ENCODE peak calls at places on chromosomes 16 and 17, in four cellular contexts. N, C, L and A are unnamed samples.

GRCh38 chr17:45137561-45138305 is 2.2 kb downstream of the ACBD4 start:
- DNase-seq in N (no peak), C (no peak), L (no peak), A (no peak)

GRCh38 chr17:81722184-81723120 is 10.4 kb downstream of the SLC25A10 start:
- DNase-seq in N (no peak), C (peak), L (no peak), A (no peak)

GRCh38 chr16:4518281-4518680 is 20.3 kb downstream of the CDIP1 start:
- DNase-seq in N (no peak), C (no peak), L (no peak), A (no peak)

GRCh38 chr16:526181-527014 is 1.1 kb upstream of the CAPN15 start:
- DNase-seq in N (no peak), C (no peak), L (no peak), A (no peak)

GRCh38 chr17:58313815-58314705 is 14.5 kb downstream of the TSPOAP1 start:
- DNase-seq in N (no peak), C (no peak), L (no peak), A (no peak)

GRCh38 chr16:17471745-17472075 is 950 bp upstream of the XYLT1 start:
- DNase-seq in N (no peak), C (no peak), L (no peak), A (no peak)

GRCh38 chr16:66886346-66886745 is 6.0 kb downstream of the PDP2 start:
- DNase-seq in N (no peak), C (no peak), L (no peak), A (no peak)

GRCh38 chr17:50904522-50905459 is 38.6 kb upstream of the TOB1 start:
- DNase-seq in N (no peak), C (peak), L (no peak), A (no peak)

GRCh38 chr16:85970712-85971220 is 71.8 kb downstream of the IRF8 start:
- DNase-seq in N (no peak), C (no peak), L (no peak), A (no peak)

GRCh38 chr17:45342306-45342705 is 25.5 kb upstream of the MAP3K14 start:
- DNase-seq in N (no peak), C (no peak), L (no peak), A (no peak)

GRCh38 chr17:66625321-66625767 is 209.6 kb upstream of the CACNG5 start:
- DNase-seq in N (peak), C (no peak), L (no peak), A (no peak)

GRCh38 chr16:58127033-58127556 is 2.1 kb downstream of the CFAP20 start:
- DNase-seq in N (peak), C (peak), L (no peak), A (no peak)

GRCh38 chr17:44956076-44956475 is 8.5 kb upstream of the KIF18B start:
- DNase-seq in N (no peak), C (no peak), L (no peak), A (no peak)

GRCh38 chr16:67165121-67166034 is 833 bp downstream of the HSF4 start:
- DNase-seq in N (no peak), C (no peak), L (no peak), A (no peak)

GRCh38 chr17:60170835-60171752 is 21.3 kb downstream of the CA4 start:
- DNase-seq in N (peak), C (no peak), L (no peak), A (no peak)

GRCh38 chr16:4263504-4264436 is 9.1 kb downstream of the TFAP4 start:
- DNase-seq in N (no peak), C (peak), L (no peak), A (peak)

DNA sequence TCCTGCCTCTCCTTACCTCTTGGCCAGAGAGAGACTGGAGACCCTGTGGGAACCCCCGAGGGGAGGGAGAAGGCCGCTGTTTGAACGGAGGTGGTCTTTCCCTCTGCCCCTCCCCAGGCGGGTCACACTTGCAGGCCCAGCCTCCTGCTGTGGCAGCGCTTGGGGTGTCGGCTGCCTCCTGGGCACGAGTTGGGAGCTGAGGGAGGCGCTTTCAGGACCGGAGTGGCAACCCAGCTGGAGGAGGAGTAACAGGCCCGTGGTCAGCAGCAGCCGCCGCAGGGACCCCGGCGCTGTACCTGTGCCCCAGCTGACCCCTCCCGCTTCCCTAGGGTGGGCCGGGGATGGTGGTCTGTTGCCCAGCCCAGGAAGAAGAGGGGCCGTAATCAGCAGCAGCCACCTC is 278.3 kb downstream of the SEC14L1 start:
- DNase-seq in N (no peak), C (no peak), L (no peak), A (no peak)
- TF ChIP-seq POLR2AphosphoS5 in N (no peak), C (no peak), L (no peak), A (no peak)

GRCh38 chr16:81632392-81633146 is 146.5 kb upstream of the PLCG2 start:
- DNase-seq in N (peak), C (no peak), L (no peak), A (no peak)
- TF ChIP-seq POLR2AphosphoS5 in N (peak), C (no peak), L (no peak), A (no peak)

GRCh38 chr17:75776399-75777242 is 8.0 kb upstream of the UNK start:
- DNase-seq in N (no peak), C (peak), L (no peak), A (no peak)

GRCh38 chr17:75778861-75779249 is 5.8 kb upstream of the UNK start:
- DNase-seq in N (no peak), C (no peak), L (no peak), A (no peak)

GRCh38 chr17:75774988-75775668 is 9.5 kb upstream of the UNK start:
- DNase-seq in N (no peak), C (peak), L (no peak), A (no peak)

GRCh38 chr17:75779250-75779986 is 5.2 kb upstream of the UNK start:
- DNase-seq in N (peak), C (peak), L (peak), A (peak)

DNA sequence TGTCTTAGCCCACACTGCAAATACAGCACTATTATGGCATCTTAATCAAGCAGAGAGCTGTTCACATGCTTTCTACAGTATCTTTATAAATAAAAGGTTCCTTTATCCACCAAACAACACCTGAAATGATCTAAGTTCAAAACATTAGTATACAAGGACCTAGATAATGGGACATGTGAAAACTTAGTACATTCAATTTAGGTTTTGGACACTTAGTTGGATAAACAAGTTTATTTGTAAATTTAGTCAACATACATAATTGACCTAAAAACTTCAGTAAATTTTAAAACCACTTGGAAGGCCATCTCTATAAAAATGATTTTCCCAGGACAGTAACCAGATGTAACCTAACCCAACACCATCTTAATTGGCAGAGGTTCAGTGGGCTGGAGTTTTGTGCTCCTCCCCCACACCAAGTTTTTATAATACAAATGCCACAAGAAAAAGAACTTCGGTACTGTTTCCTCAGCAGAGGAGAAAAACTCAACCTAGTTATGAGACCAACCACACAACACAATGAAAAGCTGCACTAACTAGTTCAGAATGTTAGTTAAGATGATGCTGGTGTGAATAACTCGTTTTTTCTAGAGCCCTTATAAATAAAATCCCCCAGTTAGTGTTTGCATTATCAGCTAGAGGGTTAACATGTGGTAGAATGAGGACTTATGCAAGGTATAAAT is 7.2 kb upstream of the UNK start:
- DNase-seq in N (no peak), C (peak), L (no peak), A (no peak)
- TF ChIP-seq POLR2AphosphoS5 in N (no peak), C (no peak), L (no peak), A (peak)

DNA sequence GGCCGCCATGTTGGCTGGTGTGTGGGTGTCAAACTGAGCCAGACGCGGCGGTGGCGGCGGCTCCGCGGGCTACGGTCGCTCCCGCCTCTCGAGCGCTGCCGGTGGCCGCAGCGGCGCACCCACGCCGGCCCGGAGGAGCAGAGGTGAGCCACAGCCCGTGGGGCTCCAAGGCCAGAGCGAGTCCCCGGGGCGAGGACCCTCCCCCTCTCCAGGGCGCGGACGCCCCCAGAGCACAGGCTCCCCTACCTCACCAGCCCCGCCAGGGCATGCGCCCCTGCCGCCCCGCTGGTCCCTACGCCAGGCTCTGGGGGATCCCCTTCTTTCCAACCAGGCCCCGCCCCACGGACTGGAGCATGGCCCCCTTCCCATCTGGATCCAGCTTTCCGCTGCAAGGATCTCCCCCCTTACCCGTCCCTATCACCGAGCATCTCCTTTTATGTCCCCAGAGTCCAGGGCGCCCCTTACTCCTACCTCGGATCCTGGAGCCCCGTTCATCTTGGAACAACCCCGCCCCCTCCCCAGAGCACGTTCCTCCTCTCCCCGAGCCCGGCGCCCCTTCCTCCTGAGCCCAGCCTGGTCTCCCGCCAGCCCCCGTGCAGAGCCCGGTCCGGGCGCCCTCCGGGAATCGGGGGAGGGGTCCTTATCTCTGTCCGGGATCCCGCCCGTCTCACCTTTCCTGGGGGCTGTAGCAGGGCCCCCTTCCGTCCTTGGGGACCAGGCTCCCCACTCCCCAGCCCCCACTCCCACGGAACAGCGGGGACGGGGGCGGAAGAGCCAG is 412 bp downstream of the EPN2 start:
- DNase-seq in N (peak), C (peak), L (no peak), A (no peak)
- TF ChIP-seq POLR2AphosphoS5 in N (peak), C (no peak), L (no peak), A (peak)

DNA sequence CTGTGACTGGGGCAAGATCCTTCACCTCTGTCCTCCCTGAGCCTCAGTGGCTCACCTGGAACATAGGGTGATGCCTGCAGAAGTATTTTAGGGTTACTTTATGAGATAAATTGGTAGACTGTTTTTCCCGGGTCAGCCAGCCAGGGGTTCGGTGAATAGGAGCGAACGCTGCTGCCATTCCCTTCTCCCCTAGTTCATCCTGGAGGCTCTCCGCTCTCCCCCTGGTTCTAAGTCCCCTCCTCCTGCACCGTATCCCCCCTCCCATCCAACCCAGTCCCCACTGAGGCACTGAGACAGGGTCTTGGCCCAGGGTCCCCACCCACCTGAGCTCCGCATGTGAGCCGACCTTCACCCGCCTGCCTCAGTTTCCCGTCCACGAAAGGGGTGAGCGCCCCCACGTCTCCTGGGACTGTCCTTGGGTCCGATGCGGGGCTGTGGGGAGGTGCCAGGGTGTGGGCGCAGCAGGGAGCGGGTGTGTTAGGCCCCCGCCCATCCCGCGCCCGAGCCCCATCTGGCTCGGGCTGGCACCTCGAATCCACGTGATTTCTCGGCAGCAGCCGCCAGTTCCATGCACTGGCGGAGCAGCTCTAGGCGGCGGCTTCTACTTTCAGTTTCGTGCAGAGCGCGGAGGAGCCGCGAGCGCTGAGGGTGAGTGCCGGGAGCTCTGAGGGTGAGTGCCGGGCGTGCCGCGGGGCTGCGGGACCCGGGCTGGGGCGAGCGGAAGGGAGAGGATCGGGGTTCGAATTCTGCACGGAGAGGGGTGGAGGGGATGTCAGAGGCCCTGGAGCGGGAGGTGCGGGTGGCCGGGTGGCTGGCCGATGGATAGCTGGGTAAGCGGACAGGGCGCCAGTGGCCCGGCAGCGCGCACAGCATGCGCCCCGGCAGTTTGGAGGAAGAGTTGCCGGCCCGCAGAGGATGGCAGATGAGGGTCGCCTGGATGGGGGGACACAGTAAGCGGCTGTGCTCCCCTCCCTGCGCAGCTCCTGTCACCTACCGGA is at the start of gene NLRC5:
- DNase-seq in N (peak), C (peak), L (no peak), A (peak)
- TF ChIP-seq POLR2AphosphoS5 in N (peak), C (no peak), L (no peak), A (peak)

GRCh38 chr17:15273141-15273793 is 8.1 kb upstream of the PMP22 start:
- DNase-seq in N (no peak), C (no peak), L (no peak), A (no peak)
- TF ChIP-seq POLR2AphosphoS5 in N (no peak), C (no peak), L (no peak), A (peak)

GRCh38 chr17:6641374-6641818 is 536 bp downstream of the TXNDC17 start:
- DNase-seq in N (no peak), C (no peak), L (peak), A (no peak)

GRCh38 chr17:6640536-6641373 is at the start of the genes KIAA0753 and TXNDC17:
- DNase-seq in N (peak), C (peak), L (peak), A (peak)

GRCh38 chr17:6639651-6640535 is 618 bp downstream of the KIAA0753 start:
- DNase-seq in N (peak), C (no peak), L (no peak), A (no peak)

GRCh38 chr17:6642592-6642991 is 1.7 kb downstream of the TXNDC17 start:
- DNase-seq in N (no peak), C (no peak), L (no peak), A (no peak)

DNA sequence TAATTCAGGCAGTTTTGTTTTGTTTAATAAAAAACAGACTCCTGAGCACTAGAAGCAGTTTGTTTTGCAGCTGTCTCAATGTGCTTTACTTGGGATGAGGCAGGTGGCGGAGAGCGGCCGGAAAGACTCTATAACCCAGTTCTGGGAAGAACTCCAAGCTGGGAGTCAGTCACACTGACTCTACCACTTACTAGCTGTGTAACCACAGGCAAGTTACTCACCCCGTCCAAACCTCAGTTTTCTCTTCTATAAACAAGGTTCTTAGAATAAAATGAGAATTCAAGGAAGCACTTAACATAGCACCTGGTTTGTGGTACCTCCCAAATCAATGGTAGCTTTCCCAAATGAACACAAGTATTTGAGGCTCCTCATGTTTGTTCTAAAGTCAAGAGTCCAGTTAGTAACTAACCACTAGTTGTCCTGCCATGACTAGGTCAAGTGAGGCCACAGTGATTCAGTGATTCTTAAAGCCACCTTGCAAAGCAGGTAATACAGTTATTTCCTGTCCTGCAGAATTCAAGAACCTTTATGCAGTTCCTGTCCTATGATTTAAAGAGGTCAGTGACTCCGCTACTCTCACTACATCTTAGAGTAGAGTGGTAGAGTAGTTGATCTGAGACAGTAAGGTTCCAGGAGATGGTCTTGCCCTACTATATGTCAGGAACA is 2.7 kb downstream of the TXNDC17 start:
- DNase-seq in N (no peak), C (no peak), L (no peak), A (no peak)
- TF ChIP-seq POLR2AphosphoS5 in N (no peak), C (no peak), L (no peak), A (no peak)

GRCh38 chr17:78272181-78272913 is 40.9 kb downstream of the TMEM235 start:
- DNase-seq in N (no peak), C (peak), L (no peak), A (no peak)
- TF ChIP-seq POLR2AphosphoS5 in N (no peak), C (no peak), L (no peak), A (peak)